ENCODE peak calls at places on chromosomes 5 and 9, in seven cellular contexts. I is AG04450, W is KG1, D is glutamatergic neuron, M is aorta, F is HCEC 1CT, U is small intestine. X is an unnamed sample.
A peak's percentile ranks its signal among the peaks of the same experiment; 100 is the strongest.

GRCh38 chr9:129694265-129694664 is 28.8 kb downstream of the PRRX2 start:
- DNase-seq in I (no peak), W (no peak), D (no peak), M (peak; percentile 85), F (no peak), U (no peak), X (no peak)

GRCh38 chr9:133276923-133277322 is 1.9 kb upstream of the ABO start:
- DNase-seq in I (no peak), W (no peak), D (no peak), M (no peak), F (no peak), U (no peak), X (no peak)

GRCh38 chr9:129902735-129903134 is 67.5 kb downstream of the USP20 start:
- DNase-seq in I (no peak), W (no peak), D (no peak), M (no peak), F (no peak), U (no peak), X (no peak)

GRCh38 chr5:38595149-38595725 is 38.8 kb upstream of the LIFR start:
- DNase-seq in I (peak; percentile 37), W (no peak), D (no peak), M (no peak), F (peak; percentile 23), U (no peak), X (no peak)

GRCh38 chr5:132271251-132272246 is 14.1 kb downstream of the PDLIM4 start:
- DNase-seq in I (no peak), W (no peak), D (no peak), M (peak; percentile 76), F (no peak), U (no peak), X (no peak)

GRCh38 chr9:85079374-85079773 is 409.8 kb downstream of the NTRK2 start:
- DNase-seq in I (no peak), W (no peak), D (no peak), M (no peak), F (no peak), U (no peak), X (no peak)

GRCh38 chr5:124887223-124887622 is 140.8 kb upstream of the ZNF608 start:
- DNase-seq in I (no peak), W (no peak), D (no peak), M (no peak), F (no peak), U (no peak), X (no peak)

GRCh38 chr5:160434022-160434531 is 12.4 kb downstream of the PTTG1 start:
- DNase-seq in I (no peak), W (no peak), D (peak; percentile 43), M (no peak), F (no peak), U (no peak), X (no peak)

GRCh38 chr5:141234109-141234508 is 11.0 kb downstream of the PCDHB14 start:
- DNase-seq in I (no peak), W (no peak), D (no peak), M (no peak), F (no peak), U (no peak), X (no peak)

GRCh38 chr5:40559306-40559705 is 120.4 kb upstream of the PTGER4 start:
- DNase-seq in I (no peak), W (no peak), D (no peak), M (no peak), F (no peak), U (no peak), X (no peak)

GRCh38 chr5:139078345-139078744 is 119.8 kb downstream of the SIL1 start:
- DNase-seq in I (no peak), W (no peak), D (no peak), M (no peak), F (no peak), U (no peak), X (no peak)

GRCh38 chr5:155353231-155353630 is 339.7 kb downstream of the KIF4B start:
- DNase-seq in I (no peak), W (no peak), D (no peak), M (no peak), F (no peak), U (no peak), X (no peak)

GRCh38 chr9:123929870-123930831 is at the start of gene DENND1A:
- DNase-seq in I (peak; percentile 43), W (peak; percentile 81), D (peak; percentile 97), M (peak; percentile 97), F (peak; percentile 90), U (peak; percentile 88), X (peak; percentile 97)

GRCh38 chr9:124411514-124412227 is 3.6 kb downstream of the PSMB7 start:
- DNase-seq in I (no peak), W (no peak), D (no peak), M (no peak), F (peak; percentile 89), U (no peak), X (no peak)

GRCh38 chr5:108748010-108748353 is 285 bp downstream of the FER start:
- DNase-seq in I (no peak), W (no peak), D (no peak), M (no peak), F (no peak), U (no peak), X (no peak)

GRCh38 chr5:84373506-84373905 is 11.2 kb downstream of the EDIL3 start:
- DNase-seq in I (no peak), W (no peak), D (no peak), M (no peak), F (no peak), U (no peak), X (no peak)

GRCh38 chr9:126222835-126223431 is 103.7 kb upstream of the MVB12B start:
- DNase-seq in I (no peak), W (no peak), D (no peak), M (no peak), F (no peak), U (no peak), X (no peak)

GRCh38 chr9:94974154-94974860 is 247.8 kb downstream of the AOPEP start:
- DNase-seq in I (no peak), W (no peak), D (no peak), M (no peak), F (no peak), U (no peak), X (no peak)

GRCh38 chr9:34826999-34827538 is 117.1 kb upstream of the CCL21 start:
- DNase-seq in I (no peak), W (no peak), D (no peak), M (no peak), F (no peak), U (no peak), X (no peak)

GRCh38 chr5:35058395-35058794 is 10.6 kb upstream of the AGXT2 start:
- DNase-seq in I (no peak), W (no peak), D (no peak), M (no peak), F (no peak), U (no peak), X (peak; percentile 20)

GRCh38 chr5:396715-397032 is 46.3 kb upstream of the EXOC3 start:
- DNase-seq in I (no peak), W (no peak), D (no peak), M (peak; percentile 57), F (no peak), U (no peak), X (no peak)

GRCh38 chr5:61246768-61247307 is 84.6 kb upstream of the SMIM15 start:
- DNase-seq in I (no peak), W (no peak), D (no peak), M (no peak), F (no peak), U (no peak), X (no peak)

GRCh38 chr5:84983093-84983492 is 598.4 kb upstream of the EDIL3 start:
- DNase-seq in I (no peak), W (no peak), D (no peak), M (no peak), F (no peak), U (no peak), X (no peak)

GRCh38 chr5:115855959-115856358 is 14.2 kb downstream of the AP3S1 start:
- DNase-seq in I (no peak), W (no peak), D (no peak), M (no peak), F (peak; percentile 26), U (no peak), X (no peak)

GRCh38 chr9:111897831-111898144 is 1.2 kb downstream of the UGCG start:
- DNase-seq in I (no peak), W (no peak), D (no peak), M (no peak), F (peak; percentile 37), U (no peak), X (peak; percentile 38)

GRCh38 chr9:70987986-70988385 is 133.4 kb downstream of the TRPM3 start:
- DNase-seq in I (peak; percentile 30), W (no peak), D (no peak), M (no peak), F (peak; percentile 70), U (no peak), X (no peak)

GRCh38 chr5:96640696-96641095 is 21.5 kb upstream of the CAST start:
- DNase-seq in I (no peak), W (no peak), D (no peak), M (no peak), F (no peak), U (no peak), X (no peak)

GRCh38 chr5:125634242-125634835 is 788.9 kb upstream of the GRAMD2B start:
- DNase-seq in I (no peak), W (no peak), D (no peak), M (no peak), F (peak; percentile 24), U (no peak), X (no peak)

GRCh38 chr5:89315194-89315593 is 432.2 kb upstream of the MEF2C start:
- DNase-seq in I (no peak), W (no peak), D (peak; percentile 22), M (peak; percentile 76), F (no peak), U (no peak), X (no peak)

GRCh38 chr5:136159457-136159856 is 26.8 kb downstream of the SMAD5 start:
- DNase-seq in I (peak; percentile 10), W (no peak), D (no peak), M (no peak), F (no peak), U (no peak), X (no peak)